ENCODE peak calls at places on chromosomes 12 and 14, in five cellular contexts. V is PC-9, K is endodermal cell, P is A673, C is breast epithelium. X is an unnamed sample.

GRCh38 chr14:104011824-104012517 is 69.6 kb upstream of the RD3L start:
- DNase-seq in V (peak; percentile 49), K (no peak), P (no peak), C (no peak), X (no peak)

GRCh38 chr12:95335948-95336347 is 118.3 kb downstream of the VEZT start:
- DNase-seq in V (no peak), K (no peak), P (no peak), C (no peak), X (no peak)

GRCh38 chr12:113232787-113233585 is 11.7 kb downstream of the TPCN1 start:
- DNase-seq in V (no peak), K (peak; percentile 96), P (peak; percentile 89), C (no peak), X (peak; percentile 48)

GRCh38 chr12:93109794-93110203 is 180.7 kb upstream of the EEA1 start:
- DNase-seq in V (no peak), K (no peak), P (no peak), C (no peak), X (no peak)

GRCh38 chr14:81144811-81145598 is 75.8 kb downstream of the GTF2A1 start:
- DNase-seq in V (no peak), K (no peak), P (no peak), C (no peak), X (no peak)

GRCh38 chr12:132847363-132848356 is 19.0 kb upstream of the GOLGA3 start:
- DNase-seq in V (no peak), K (peak; percentile 91), P (no peak), C (no peak), X (no peak)

GRCh38 chr14:92109490-92109889 is 3.1 kb upstream of the ATXN3 start:
- DNase-seq in V (no peak), K (no peak), P (no peak), C (no peak), X (no peak)

GRCh38 chr14:68793734-68794129 is 865 bp upstream of the ZFP36L1 start:
- DNase-seq in V (no peak), K (peak; percentile 57), P (no peak), C (no peak), X (no peak)

GRCh38 chr12:130881046-130881445 is 9.2 kb downstream of the RAN start:
- DNase-seq in V (no peak), K (peak; percentile 45), P (no peak), C (no peak), X (no peak)

GRCh38 chr14:69715725-69716482 is 51.0 kb upstream of the SRSF5 start:
- DNase-seq in V (peak; percentile 49), K (no peak), P (peak; percentile 55), C (peak; percentile 69), X (no peak)

GRCh38 chr12:92784356-92784755 is 81.6 kb downstream of the PLEKHG7 start:
- DNase-seq in V (no peak), K (no peak), P (no peak), C (no peak), X (no peak)

GRCh38 chr12:26724309-26724702 is 108.7 kb downstream of the ITPR2 start:
- DNase-seq in V (no peak), K (no peak), P (no peak), C (no peak), X (no peak)

GRCh38 chr14:99479903-99480855 is 480 bp downstream of the SETD3 start:
- DNase-seq in V (no peak), K (peak; percentile 79), P (peak; percentile 46), C (peak; percentile 55), X (peak; percentile 55)

GRCh38 chr12:5758347-5758746 is 186.7 kb downstream of the ANO2 start:
- DNase-seq in V (no peak), K (no peak), P (no peak), C (no peak), X (no peak)

GRCh38 chr12:2613674-2614073 is 181.1 kb upstream of the FKBP4 start:
- DNase-seq in V (no peak), K (no peak), P (peak; percentile 66), C (no peak), X (no peak)

GRCh38 chr14:105473677-105474477 is 744 bp upstream of the CRIP2 start:
- DNase-seq in V (peak; percentile 90), K (peak; percentile 99), P (peak; percentile 98), C (peak; percentile 94), X (peak; percentile 97)

GRCh38 chr14:68757618-68758081 is 35.2 kb downstream of the ZFP36L1 start:
- DNase-seq in V (no peak), K (no peak), P (no peak), C (no peak), X (peak; percentile 94)

GRCh38 chr14:54646576-54647130 is 79.7 kb downstream of the SAMD4A start:
- DNase-seq in V (no peak), K (no peak), P (no peak), C (no peak), X (no peak)

GRCh38 chr14:96053600-96054381 is 14.6 kb downstream of the C14orf132 start:
- DNase-seq in V (no peak), K (no peak), P (no peak), C (no peak), X (no peak)

GRCh38 chr14:95297832-95298231 is 21.9 kb downstream of the CLMN start:
- DNase-seq in V (no peak), K (no peak), P (no peak), C (no peak), X (no peak)

GRCh38 chr14:102125546-102125945 is 14.2 kb upstream of the WDR20 start:
- DNase-seq in V (peak; percentile 25), K (no peak), P (no peak), C (no peak), X (no peak)

GRCh38 chr12:76688001-76688400 is 75.9 kb upstream of the ZDHHC17 start:
- DNase-seq in V (no peak), K (no peak), P (peak; percentile 46), C (no peak), X (no peak)

GRCh38 chr12:114903394-114903748 is 219.4 kb upstream of the TBX3 start:
- DNase-seq in V (no peak), K (peak; percentile 62), P (no peak), C (no peak), X (no peak)

GRCh38 chr14:92987148-92987570 is 64.2 kb downstream of the CHGA start:
- DNase-seq in V (no peak), K (no peak), P (no peak), C (no peak), X (no peak)

GRCh38 chr12:122975790-122976647 is 975 bp downstream of the OGFOD2 start:
- DNase-seq in V (no peak), K (peak; percentile 68), P (no peak), C (no peak), X (no peak)

GRCh38 chr12:48001426-48002178 is 2.7 kb downstream of the COL2A1 start:
- DNase-seq in V (peak; percentile 41), K (peak; percentile 94), P (peak; percentile 73), C (peak; percentile 49), X (peak; percentile 78)

GRCh38 chr14:32932921-32933622 is 5.6 kb upstream of the NPAS3 start:
- DNase-seq in V (no peak), K (peak; percentile 90), P (no peak), C (no peak), X (no peak)

GRCh38 chr12:105748806-105749600 is 389.8 kb downstream of the NUAK1 start:
- DNase-seq in V (no peak), K (no peak), P (no peak), C (peak; percentile 57), X (no peak)

GRCh38 chr12:89529738-89530137 is 3.9 kb upstream of the POC1B start:
- DNase-seq in V (no peak), K (no peak), P (peak; percentile 76), C (no peak), X (peak; percentile 64)

GRCh38 chr14:82642425-82642824 is 1108.8 kb upstream of the SEL1L start:
- DNase-seq in V (peak; percentile 18), K (peak; percentile 92), P (no peak), C (peak; percentile 53), X (no peak)

GRCh38 chr12:19431407-19432308 is 7.6 kb upstream of the AEBP2 start:
- DNase-seq in V (peak; percentile 68), K (peak; percentile 58), P (peak; percentile 56), C (no peak), X (peak; percentile 59)

GRCh38 chr14:34707722-34708121 is 6.7 kb downstream of the CFL2 start:
- DNase-seq in V (no peak), K (no peak), P (no peak), C (no peak), X (no peak)

GRCh38 chr12:15590180-15590826 is 198.9 kb downstream of the EPS8 start:
- DNase-seq in V (peak; percentile 64), K (peak; percentile 83), P (peak; percentile 80), C (no peak), X (peak; percentile 50)

GRCh38 chr12:92144631-92145480 is 790 bp downstream of the BTG1 start:
- DNase-seq in V (peak; percentile 73), K (peak; percentile 84), P (peak; percentile 57), C (peak; percentile 77), X (peak; percentile 56)

GRCh38 chr12:5554711-5555110 is 122.8 kb downstream of the NTF3 start:
- DNase-seq in V (no peak), K (peak; percentile 17), P (no peak), C (no peak), X (no peak)

GRCh38 chr12:123141615-123142517 is 9.0 kb downstream of the PITPNM2 start:
- DNase-seq in V (peak; percentile 48), K (peak; percentile 67), P (no peak), C (no peak), X (peak; percentile 24)

GRCh38 chr12:52004042-52004648 is 2.6 kb upstream of the TAMALIN start:
- DNase-seq in V (peak; percentile 69), K (peak; percentile 93), P (peak; percentile 77), C (no peak), X (peak; percentile 71)

GRCh38 chr14:21014761-21015190 is 10.1 kb downstream of the NDRG2 start:
- DNase-seq in V (peak; percentile 69), K (peak; percentile 96), P (peak; percentile 93), C (peak; percentile 85), X (peak; percentile 71)
- H3K27ac ChIP-seq in V (no peak overlapping the region), K (no peak overlapping the region), P (no peak overlapping the region), C (peak overlapping the region; percentile 52), X (no peak overlapping the region)

GRCh38 chr14:41073544-41073943 is 533.1 kb upstream of the LRFN5 start:
- DNase-seq in V (no peak), K (no peak), P (no peak), C (no peak), X (no peak)

GRCh38 chr14:41071351-41071750 is 535.3 kb upstream of the LRFN5 start:
- DNase-seq in V (no peak), K (no peak), P (no peak), C (no peak), X (no peak)

GRCh38 chr14:41072776-41073175 is 533.9 kb upstream of the LRFN5 start:
- DNase-seq in V (no peak), K (no peak), P (peak; percentile 21), C (no peak), X (no peak)
- H3K9me3 ChIP-seq in V (no peaks in the 10 kb centered on the region), K (no peaks in the 10 kb centered on the region), P (no peaks in the 10 kb centered on the region), C (no peaks in the 10 kb centered on the region), X (no peaks in the 10 kb centered on the region)

DNA sequence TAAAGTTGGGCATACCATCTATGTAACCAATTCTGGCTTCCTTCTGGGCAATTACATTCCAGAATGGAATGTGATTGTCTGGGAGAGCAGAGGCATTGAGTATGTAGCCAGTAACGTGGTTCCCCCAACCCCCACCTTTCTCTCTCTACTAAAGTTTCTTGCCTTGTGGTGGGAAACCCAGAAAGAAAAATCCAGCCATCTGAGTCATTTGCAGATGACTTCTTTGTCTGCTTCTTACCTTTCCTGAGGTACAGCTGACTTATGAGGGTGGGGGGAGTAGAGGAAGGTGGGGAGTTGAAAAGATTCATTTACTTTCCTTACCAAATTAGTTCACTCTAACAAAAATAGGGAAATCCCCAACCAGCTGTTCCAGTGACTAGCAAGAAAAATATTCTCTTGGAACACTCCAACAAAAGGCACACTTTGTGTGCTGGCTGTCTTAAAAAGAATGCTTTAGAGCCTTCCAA is 112.1 kb upstream of the FRMD6 start:
- DNase-seq in V (peak; percentile 69), K (peak; percentile 46), P (no peak), C (no peak), X (peak; percentile 70)
- H3K27ac ChIP-seq in V (peak overlapping the region; percentile 85), K (no peak overlapping the region), P (no peak overlapping the region), C (peak overlapping the region; percentile 61), X (peak overlapping the region; percentile 94)

GRCh38 chr14:106579084-106579483 is 1052.7 kb downstream of the TMEM121 start:
- DNase-seq in V (no peak), K (no peak), P (no peak), C (no peak), X (no peak)
- H3K9me3 ChIP-seq in V (no peaks in the 10 kb centered on the region), K (peaks cover 88% of the 10 kb centered on the region), P (no peaks in the 10 kb centered on the region), C (no peaks in the 10 kb centered on the region), X (no peaks in the 10 kb centered on the region)